ENCODE peak calls at places on chromosomes 6 and 20, in six cellular contexts. One of them, this sample, is unnamed.

GRCh38 chr6:108102965-108103364 is 28.4 kb upstream of the OSTM1 start:
- DNase-seq in pulmonary artery endothelial cell: no peak
- DNase-seq in kidney: no peak
- DNase-seq in activated CD4-positive, alpha-beta T cell treated with anti-CD3 and anti-CD28 coated beads for 24 hours: no peak
- DNase-seq in left lung: no peak
- DNase-seq in T-helper 17 cell: no peak
- DNase-seq in this sample: no peak

GRCh38 chr20:23188377-23189169 is 102.4 kb upstream of the CD93 start:
- DNase-seq in pulmonary artery endothelial cell: no peak
- DNase-seq in kidney: no peak
- DNase-seq in activated CD4-positive, alpha-beta T cell treated with anti-CD3 and anti-CD28 coated beads for 24 hours: no peak
- DNase-seq in left lung: no peak
- DNase-seq in T-helper 17 cell: no peak
- DNase-seq in this sample: no peak

GRCh38 chr20:1225729-1226313 is at the start of gene RAD21L1:
- DNase-seq in pulmonary artery endothelial cell: peak
- DNase-seq in kidney: peak
- DNase-seq in activated CD4-positive, alpha-beta T cell treated with anti-CD3 and anti-CD28 coated beads for 24 hours: peak
- DNase-seq in left lung: peak
- DNase-seq in T-helper 17 cell: peak
- DNase-seq in this sample: no peak

GRCh38 chr6:17703256-17703694 is 3.5 kb downstream of the NUP153 start:
- DNase-seq in pulmonary artery endothelial cell: peak
- DNase-seq in kidney: no peak
- DNase-seq in activated CD4-positive, alpha-beta T cell treated with anti-CD3 and anti-CD28 coated beads for 24 hours: no peak
- DNase-seq in left lung: no peak
- DNase-seq in T-helper 17 cell: no peak
- DNase-seq in this sample: peak

GRCh38 chr20:63685269-63686026 is 11.0 kb upstream of the TNFRSF6B start:
- DNase-seq in pulmonary artery endothelial cell: no peak
- DNase-seq in kidney: peak
- DNase-seq in activated CD4-positive, alpha-beta T cell treated with anti-CD3 and anti-CD28 coated beads for 24 hours: no peak
- DNase-seq in left lung: no peak
- DNase-seq in T-helper 17 cell: no peak
- DNase-seq in this sample: no peak

GRCh38 chr20:58623579-58624473 is 27.3 kb upstream of the STX16 start:
- DNase-seq in pulmonary artery endothelial cell: peak
- DNase-seq in kidney: peak
- DNase-seq in activated CD4-positive, alpha-beta T cell treated with anti-CD3 and anti-CD28 coated beads for 24 hours: no peak
- DNase-seq in left lung: peak
- DNase-seq in T-helper 17 cell: no peak
- DNase-seq in this sample: peak

GRCh38 chr20:51398552-51398951 is 144.0 kb downstream of the NFATC2 start:
- DNase-seq in pulmonary artery endothelial cell: no peak
- DNase-seq in kidney: no peak
- DNase-seq in activated CD4-positive, alpha-beta T cell treated with anti-CD3 and anti-CD28 coated beads for 24 hours: no peak
- DNase-seq in left lung: no peak
- DNase-seq in T-helper 17 cell: no peak
- DNase-seq in this sample: no peak

GRCh38 chr20:62616728-62617621 is 25.3 kb upstream of the SLCO4A1 start:
- DNase-seq in pulmonary artery endothelial cell: peak
- DNase-seq in kidney: peak
- DNase-seq in activated CD4-positive, alpha-beta T cell treated with anti-CD3 and anti-CD28 coated beads for 24 hours: peak
- DNase-seq in left lung: peak
- DNase-seq in T-helper 17 cell: peak
- DNase-seq in this sample: no peak

GRCh38 chr6:215335-216034 is 76.8 kb upstream of the DUSP22 start:
- DNase-seq in pulmonary artery endothelial cell: no peak
- DNase-seq in kidney: no peak
- DNase-seq in activated CD4-positive, alpha-beta T cell treated with anti-CD3 and anti-CD28 coated beads for 24 hours: peak
- DNase-seq in left lung: peak
- DNase-seq in T-helper 17 cell: no peak
- DNase-seq in this sample: no peak

GRCh38 chr6:85744571-85744970 is 101.9 kb upstream of the SYNCRIP start:
- DNase-seq in pulmonary artery endothelial cell: no peak
- DNase-seq in kidney: no peak
- DNase-seq in activated CD4-positive, alpha-beta T cell treated with anti-CD3 and anti-CD28 coated beads for 24 hours: no peak
- DNase-seq in left lung: no peak
- DNase-seq in T-helper 17 cell: no peak
- DNase-seq in this sample: no peak

GRCh38 chr20:59158673-59159072 is 4.9 kb upstream of the ZNF831 start:
- DNase-seq in pulmonary artery endothelial cell: no peak
- DNase-seq in kidney: no peak
- DNase-seq in activated CD4-positive, alpha-beta T cell treated with anti-CD3 and anti-CD28 coated beads for 24 hours: no peak
- DNase-seq in left lung: no peak
- DNase-seq in T-helper 17 cell: peak
- DNase-seq in this sample: no peak

GRCh38 chr6:7542065-7542877 is 800 bp downstream of the DSP start:
- DNase-seq in pulmonary artery endothelial cell: no peak
- DNase-seq in kidney: peak
- DNase-seq in activated CD4-positive, alpha-beta T cell treated with anti-CD3 and anti-CD28 coated beads for 24 hours: no peak
- DNase-seq in left lung: no peak
- DNase-seq in T-helper 17 cell: no peak
- DNase-seq in this sample: no peak

GRCh38 chr6:14706378-14706929 is 539.4 kb upstream of the JARID2 start:
- DNase-seq in pulmonary artery endothelial cell: no peak
- DNase-seq in kidney: peak
- DNase-seq in activated CD4-positive, alpha-beta T cell treated with anti-CD3 and anti-CD28 coated beads for 24 hours: peak
- DNase-seq in left lung: peak
- DNase-seq in T-helper 17 cell: no peak
- DNase-seq in this sample: no peak

GRCh38 chr20:45095753-45096371 is 5.1 kb downstream of the KCNS1 start:
- DNase-seq in pulmonary artery endothelial cell: no peak
- DNase-seq in kidney: no peak
- DNase-seq in activated CD4-positive, alpha-beta T cell treated with anti-CD3 and anti-CD28 coated beads for 24 hours: peak
- DNase-seq in left lung: no peak
- DNase-seq in T-helper 17 cell: peak
- DNase-seq in this sample: no peak

GRCh38 chr20:24676978-24677370 is 207.5 kb downstream of the SYNDIG1 start:
- DNase-seq in pulmonary artery endothelial cell: no peak
- DNase-seq in kidney: peak
- DNase-seq in activated CD4-positive, alpha-beta T cell treated with anti-CD3 and anti-CD28 coated beads for 24 hours: no peak
- DNase-seq in left lung: no peak
- DNase-seq in T-helper 17 cell: no peak
- DNase-seq in this sample: no peak

GRCh38 chr6:71621918-71622519 is 264.3 kb upstream of the RIMS1 start:
- DNase-seq in pulmonary artery endothelial cell: no peak
- DNase-seq in kidney: no peak
- DNase-seq in activated CD4-positive, alpha-beta T cell treated with anti-CD3 and anti-CD28 coated beads for 24 hours: no peak
- DNase-seq in left lung: no peak
- DNase-seq in T-helper 17 cell: no peak
- DNase-seq in this sample: no peak

GRCh38 chr20:560680-561079 is 17.1 kb upstream of the CSNK2A1 start:
- DNase-seq in pulmonary artery endothelial cell: no peak
- DNase-seq in kidney: no peak
- DNase-seq in activated CD4-positive, alpha-beta T cell treated with anti-CD3 and anti-CD28 coated beads for 24 hours: no peak
- DNase-seq in left lung: no peak
- DNase-seq in T-helper 17 cell: no peak
- DNase-seq in this sample: no peak

GRCh38 chr20:59657459-59658046 is 53.2 kb downstream of the PHACTR3 start:
- DNase-seq in pulmonary artery endothelial cell: no peak
- DNase-seq in kidney: no peak
- DNase-seq in activated CD4-positive, alpha-beta T cell treated with anti-CD3 and anti-CD28 coated beads for 24 hours: no peak
- DNase-seq in left lung: no peak
- DNase-seq in T-helper 17 cell: no peak
- DNase-seq in this sample: no peak

GRCh38 chr6:150090328-150090727 is 21.4 kb upstream of the ULBP3 start:
- DNase-seq in pulmonary artery endothelial cell: no peak
- DNase-seq in kidney: no peak
- DNase-seq in activated CD4-positive, alpha-beta T cell treated with anti-CD3 and anti-CD28 coated beads for 24 hours: no peak
- DNase-seq in left lung: no peak
- DNase-seq in T-helper 17 cell: no peak
- DNase-seq in this sample: no peak

GRCh38 chr6:84526631-84527030 is 237.8 kb downstream of the TBX18 start:
- DNase-seq in pulmonary artery endothelial cell: no peak
- DNase-seq in kidney: no peak
- DNase-seq in activated CD4-positive, alpha-beta T cell treated with anti-CD3 and anti-CD28 coated beads for 24 hours: no peak
- DNase-seq in left lung: no peak
- DNase-seq in T-helper 17 cell: no peak
- DNase-seq in this sample: no peak

GRCh38 chr20:2799688-2800589 is 488 bp downstream of the CPXM1 start:
- DNase-seq in pulmonary artery endothelial cell: no peak
- DNase-seq in kidney: no peak
- DNase-seq in activated CD4-positive, alpha-beta T cell treated with anti-CD3 and anti-CD28 coated beads for 24 hours: no peak
- DNase-seq in left lung: no peak
- DNase-seq in T-helper 17 cell: no peak
- DNase-seq in this sample: no peak

GRCh38 chr6:3260296-3260695 is 1.5 kb downstream of the PSMG4 start:
- DNase-seq in pulmonary artery endothelial cell: no peak
- DNase-seq in kidney: peak
- DNase-seq in activated CD4-positive, alpha-beta T cell treated with anti-CD3 and anti-CD28 coated beads for 24 hours: no peak
- DNase-seq in left lung: no peak
- DNase-seq in T-helper 17 cell: no peak
- DNase-seq in this sample: no peak

GRCh38 chr6:44661221-44661609 is 273.7 kb downstream of the CDC5L start:
- DNase-seq in pulmonary artery endothelial cell: no peak
- DNase-seq in kidney: no peak
- DNase-seq in activated CD4-positive, alpha-beta T cell treated with anti-CD3 and anti-CD28 coated beads for 24 hours: no peak
- DNase-seq in left lung: no peak
- DNase-seq in T-helper 17 cell: no peak
- DNase-seq in this sample: no peak

GRCh38 chr6:119349341-119350201 is at the start of gene MAN1A1:
- DNase-seq in pulmonary artery endothelial cell: no peak
- DNase-seq in kidney: peak
- DNase-seq in activated CD4-positive, alpha-beta T cell treated with anti-CD3 and anti-CD28 coated beads for 24 hours: peak
- DNase-seq in left lung: peak
- DNase-seq in T-helper 17 cell: peak
- DNase-seq in this sample: no peak

GRCh38 chr6:18528084-18528743 is 141.1 kb downstream of the RNF144B start:
- DNase-seq in pulmonary artery endothelial cell: no peak
- DNase-seq in kidney: no peak
- DNase-seq in activated CD4-positive, alpha-beta T cell treated with anti-CD3 and anti-CD28 coated beads for 24 hours: no peak
- DNase-seq in left lung: no peak
- DNase-seq in T-helper 17 cell: no peak
- DNase-seq in this sample: no peak

GRCh38 chr6:91704531-91704930 is 1117.7 kb upstream of the MAP3K7 start:
- DNase-seq in pulmonary artery endothelial cell: no peak
- DNase-seq in kidney: no peak
- DNase-seq in activated CD4-positive, alpha-beta T cell treated with anti-CD3 and anti-CD28 coated beads for 24 hours: no peak
- DNase-seq in left lung: no peak
- DNase-seq in T-helper 17 cell: no peak
- DNase-seq in this sample: no peak

GRCh38 chr6:143027058-143027457 is 33.6 kb upstream of the AIG1 start:
- DNase-seq in pulmonary artery endothelial cell: peak
- DNase-seq in kidney: no peak
- DNase-seq in activated CD4-positive, alpha-beta T cell treated with anti-CD3 and anti-CD28 coated beads for 24 hours: peak
- DNase-seq in left lung: no peak
- DNase-seq in T-helper 17 cell: peak
- DNase-seq in this sample: peak